ENCODE peak calls at places on chromosomes 7 and 10, in eight cellular contexts. One of them, this sample, is unnamed.
A peak's percentile ranks its signal among the peaks of the same experiment; 100 is the strongest.

GRCh38 chr10:30857803-30858202 is 173.9 kb downstream of the ZNF438 start:
- DNase-seq in ascending aorta: peak; percentile 84
- DNase-seq in HCT116: no peak
- DNase-seq in prostate gland: no peak
- DNase-seq in dorsolateral prefrontal cortex: no peak
- DNase-seq in gastrocnemius medialis: peak; percentile 83
- DNase-seq in stomach: no peak
- DNase-seq in fibroblast of lung: peak; percentile 63
- DNase-seq in this sample: peak; percentile 5

GRCh38 chr7:92945840-92946239 is 109.5 kb upstream of the CDK6 start:
- DNase-seq in gastrocnemius medialis: no peak
- DNase-seq in fibroblast of lung: no peak
- DNase-seq in dorsolateral prefrontal cortex: no peak
- DNase-seq in stomach: no peak
- DNase-seq in prostate gland: no peak
- DNase-seq in ascending aorta: no peak
- DNase-seq in HCT116: no peak
- DNase-seq in this sample: no peak

GRCh38 chr10:102769375-102770107 is 25.8 kb downstream of the WBP1L start:
- DNase-seq in stomach: no peak
- DNase-seq in dorsolateral prefrontal cortex: no peak
- DNase-seq in gastrocnemius medialis: no peak
- DNase-seq in fibroblast of lung: no peak
- DNase-seq in prostate gland: peak; percentile 87
- DNase-seq in HCT116: no peak
- DNase-seq in ascending aorta: no peak
- DNase-seq in this sample: peak; percentile 97

GRCh38 chr10:84589526-84590205 is 261.3 kb downstream of the CCSER2 start:
- DNase-seq in HCT116: no peak
- DNase-seq in gastrocnemius medialis: no peak
- DNase-seq in fibroblast of lung: no peak
- DNase-seq in ascending aorta: no peak
- DNase-seq in dorsolateral prefrontal cortex: no peak
- DNase-seq in stomach: no peak
- DNase-seq in prostate gland: no peak
- DNase-seq in this sample: no peak

GRCh38 chr10:26555719-26556368 is 117.7 kb downstream of the APBB1IP start:
- DNase-seq in stomach: peak; percentile 69
- DNase-seq in dorsolateral prefrontal cortex: no peak
- DNase-seq in ascending aorta: peak; percentile 87
- DNase-seq in HCT116: no peak
- DNase-seq in gastrocnemius medialis: peak; percentile 68
- DNase-seq in prostate gland: peak; percentile 23
- DNase-seq in fibroblast of lung: peak; percentile 68
- DNase-seq in this sample: peak; percentile 62

GRCh38 chr7:17557305-17557704 is 258.9 kb downstream of the AHR start:
- DNase-seq in HCT116: no peak
- DNase-seq in fibroblast of lung: peak; percentile 87
- DNase-seq in gastrocnemius medialis: no peak
- DNase-seq in dorsolateral prefrontal cortex: no peak
- DNase-seq in ascending aorta: no peak
- DNase-seq in prostate gland: no peak
- DNase-seq in stomach: no peak
- DNase-seq in this sample: peak; percentile 88

GRCh38 chr10:59578741-59579140 is 130.9 kb downstream of the SLC16A9 start:
- DNase-seq in fibroblast of lung: no peak
- DNase-seq in HCT116: no peak
- DNase-seq in dorsolateral prefrontal cortex: no peak
- DNase-seq in stomach: no peak
- DNase-seq in prostate gland: no peak
- DNase-seq in gastrocnemius medialis: no peak
- DNase-seq in ascending aorta: no peak
- DNase-seq in this sample: no peak

GRCh38 chr10:28849821-28850220 is 172.5 kb downstream of the BAMBI start:
- DNase-seq in dorsolateral prefrontal cortex: no peak
- DNase-seq in fibroblast of lung: no peak
- DNase-seq in gastrocnemius medialis: no peak
- DNase-seq in prostate gland: no peak
- DNase-seq in HCT116: no peak
- DNase-seq in ascending aorta: no peak
- DNase-seq in stomach: no peak
- DNase-seq in this sample: no peak

GRCh38 chr10:30554443-30554831 is 75.1 kb downstream of the LYZL2 start:
- DNase-seq in prostate gland: no peak
- DNase-seq in HCT116: no peak
- DNase-seq in stomach: no peak
- DNase-seq in gastrocnemius medialis: no peak
- DNase-seq in dorsolateral prefrontal cortex: no peak
- DNase-seq in fibroblast of lung: no peak
- DNase-seq in ascending aorta: no peak
- DNase-seq in this sample: no peak

GRCh38 chr10:17425584-17426262 is 28.7 kb downstream of the ST8SIA6 start:
- DNase-seq in fibroblast of lung: no peak
- DNase-seq in prostate gland: no peak
- DNase-seq in dorsolateral prefrontal cortex: no peak
- DNase-seq in gastrocnemius medialis: no peak
- DNase-seq in stomach: no peak
- DNase-seq in HCT116: no peak
- DNase-seq in ascending aorta: no peak
- DNase-seq in this sample: no peak

GRCh38 chr10:102635377-102635776 is 8.9 kb upstream of the TRIM8 start:
- DNase-seq in HCT116: no peak
- DNase-seq in gastrocnemius medialis: no peak
- DNase-seq in stomach: no peak
- DNase-seq in dorsolateral prefrontal cortex: no peak
- DNase-seq in prostate gland: no peak
- DNase-seq in fibroblast of lung: no peak
- DNase-seq in ascending aorta: no peak
- DNase-seq in this sample: no peak

GRCh38 chr7:20064974-20065862 is 152.0 kb downstream of the MACC1 start:
- DNase-seq in prostate gland: no peak
- DNase-seq in gastrocnemius medialis: no peak
- DNase-seq in dorsolateral prefrontal cortex: no peak
- DNase-seq in HCT116: peak; percentile 18
- DNase-seq in ascending aorta: no peak
- DNase-seq in fibroblast of lung: peak; percentile 98
- DNase-seq in stomach: no peak
- DNase-seq in this sample: no peak

GRCh38 chr7:87599336-87599735 is 1.3 kb downstream of the ABCB1 start:
- DNase-seq in fibroblast of lung: peak; percentile 21
- DNase-seq in gastrocnemius medialis: no peak
- DNase-seq in HCT116: no peak
- DNase-seq in ascending aorta: no peak
- DNase-seq in dorsolateral prefrontal cortex: no peak
- DNase-seq in stomach: peak; percentile 28
- DNase-seq in prostate gland: no peak
- DNase-seq in this sample: no peak

GRCh38 chr10:124323145-124323725 is 95.5 kb downstream of the OAT start:
- DNase-seq in dorsolateral prefrontal cortex: no peak
- DNase-seq in gastrocnemius medialis: no peak
- DNase-seq in prostate gland: no peak
- DNase-seq in stomach: no peak
- DNase-seq in fibroblast of lung: no peak
- DNase-seq in HCT116: no peak
- DNase-seq in ascending aorta: no peak
- DNase-seq in this sample: peak; percentile 58

GRCh38 chr10:133474833-133475734 is 21.3 kb downstream of the SCART1 start:
- DNase-seq in prostate gland: no peak
- DNase-seq in ascending aorta: no peak
- DNase-seq in gastrocnemius medialis: no peak
- DNase-seq in stomach: no peak
- DNase-seq in dorsolateral prefrontal cortex: no peak
- DNase-seq in fibroblast of lung: no peak
- DNase-seq in HCT116: no peak
- DNase-seq in this sample: no peak

GRCh38 chr10:64795847-64796246 is 1274.6 kb downstream of the REEP3 start:
- DNase-seq in stomach: no peak
- DNase-seq in dorsolateral prefrontal cortex: no peak
- DNase-seq in ascending aorta: no peak
- DNase-seq in prostate gland: no peak
- DNase-seq in gastrocnemius medialis: no peak
- DNase-seq in fibroblast of lung: no peak
- DNase-seq in HCT116: no peak
- DNase-seq in this sample: no peak

GRCh38 chr7:74033372-74034311 is 5.7 kb downstream of the ELN start:
- DNase-seq in stomach: peak; percentile 62
- DNase-seq in dorsolateral prefrontal cortex: no peak
- DNase-seq in prostate gland: no peak
- DNase-seq in gastrocnemius medialis: no peak
- DNase-seq in HCT116: no peak
- DNase-seq in fibroblast of lung: peak; percentile 52
- DNase-seq in ascending aorta: peak; percentile 95
- DNase-seq in this sample: no peak

GRCh38 chr10:67385566-67385965 is 310.4 kb downstream of the CTNNA3 start:
- DNase-seq in gastrocnemius medialis: no peak
- DNase-seq in fibroblast of lung: no peak
- DNase-seq in prostate gland: no peak
- DNase-seq in HCT116: no peak
- DNase-seq in ascending aorta: no peak
- DNase-seq in stomach: no peak
- DNase-seq in dorsolateral prefrontal cortex: no peak
- DNase-seq in this sample: no peak

GRCh38 chr10:70906031-70906804 is 17.9 kb upstream of the PCBD1 start:
- DNase-seq in ascending aorta: no peak
- DNase-seq in prostate gland: no peak
- DNase-seq in HCT116: no peak
- DNase-seq in stomach: no peak
- DNase-seq in fibroblast of lung: no peak
- DNase-seq in dorsolateral prefrontal cortex: no peak
- DNase-seq in gastrocnemius medialis: no peak
- DNase-seq in this sample: no peak

GRCh38 chr10:70908426-70909296 is 20.3 kb upstream of the PCBD1 start:
- DNase-seq in stomach: no peak
- DNase-seq in HCT116: no peak
- DNase-seq in dorsolateral prefrontal cortex: no peak
- DNase-seq in gastrocnemius medialis: no peak
- DNase-seq in prostate gland: no peak
- DNase-seq in ascending aorta: no peak
- DNase-seq in fibroblast of lung: no peak
- DNase-seq in this sample: no peak

GRCh38 chr10:70907619-70908425 is 19.5 kb upstream of the PCBD1 start:
- DNase-seq in dorsolateral prefrontal cortex: peak; percentile 36
- DNase-seq in stomach: no peak
- DNase-seq in gastrocnemius medialis: no peak
- DNase-seq in ascending aorta: no peak
- DNase-seq in prostate gland: no peak
- DNase-seq in fibroblast of lung: no peak
- DNase-seq in HCT116: no peak
- DNase-seq in this sample: no peak

GRCh38 chr10:70905071-70906021 is 17.0 kb upstream of the PCBD1 start:
- DNase-seq in prostate gland: no peak
- DNase-seq in fibroblast of lung: no peak
- DNase-seq in dorsolateral prefrontal cortex: peak; percentile 39
- DNase-seq in ascending aorta: no peak
- DNase-seq in stomach: no peak
- DNase-seq in gastrocnemius medialis: no peak
- DNase-seq in HCT116: no peak
- DNase-seq in this sample: no peak

DNA sequence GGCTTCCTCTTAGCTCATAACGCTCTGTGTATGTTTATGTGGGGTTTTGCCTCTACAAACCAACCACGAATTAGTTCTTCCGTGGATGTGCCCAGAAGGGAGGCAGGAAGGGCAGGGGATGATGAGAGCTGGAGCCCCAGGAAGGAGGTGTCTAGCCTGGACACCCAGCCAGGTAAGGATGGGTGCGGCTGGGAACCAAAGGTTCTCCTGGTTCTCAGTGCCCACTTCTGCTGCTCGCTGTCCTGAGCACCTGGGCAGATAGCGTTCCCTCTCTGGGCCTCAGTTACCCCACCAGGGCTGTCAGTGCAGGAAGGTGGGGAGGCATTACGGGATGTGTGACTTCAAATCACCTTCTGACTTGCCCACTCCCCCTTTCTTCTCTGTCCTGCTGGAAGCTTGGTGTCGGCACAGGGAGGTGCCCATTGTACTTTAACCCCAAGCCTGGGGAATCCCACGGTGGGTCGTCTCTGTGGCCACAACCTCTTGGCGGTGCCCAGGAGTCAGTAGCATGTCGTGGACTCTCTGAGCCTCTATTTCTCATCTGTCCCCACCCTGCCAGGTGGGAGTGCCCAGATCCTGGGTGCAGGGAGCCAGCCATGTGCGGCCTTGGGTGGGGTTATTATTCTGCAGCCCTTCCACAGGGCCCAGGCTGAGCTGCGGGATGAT is 18.7 kb upstream of the PCBD1 start:
- DNase-seq in ascending aorta: no peak
- DNase-seq in HCT116: no peak
- DNase-seq in prostate gland: no peak
- DNase-seq in gastrocnemius medialis: no peak
- DNase-seq in stomach: no peak
- DNase-seq in dorsolateral prefrontal cortex: peak; percentile 31
- DNase-seq in fibroblast of lung: no peak
- DNase-seq in this sample: no peak
- H3K27me3 ChIP-seq in ascending aorta: no peaks in the 10 kb centered on the region
- H3K27me3 ChIP-seq in HCT116: no peaks in the 10 kb centered on the region
- H3K27me3 ChIP-seq in prostate gland: no peaks in the 10 kb centered on the region
- H3K27me3 ChIP-seq in gastrocnemius medialis: no peaks in the 10 kb centered on the region
- H3K27me3 ChIP-seq in stomach: no peaks in the 10 kb centered on the region
- H3K27me3 ChIP-seq in dorsolateral prefrontal cortex: no peaks in the 10 kb centered on the region
- H3K27me3 ChIP-seq in fibroblast of lung: peaks cover 8% of the 10 kb centered on the region
- H3K27me3 ChIP-seq in this sample: no peaks in the 10 kb centered on the region

GRCh38 chr7:114825423-114825951 is 96.4 kb upstream of the MDFIC start:
- DNase-seq in HCT116: no peak
- DNase-seq in prostate gland: no peak
- DNase-seq in ascending aorta: no peak
- DNase-seq in gastrocnemius medialis: no peak
- DNase-seq in stomach: no peak
- DNase-seq in fibroblast of lung: no peak
- DNase-seq in dorsolateral prefrontal cortex: no peak
- DNase-seq in this sample: no peak
- TF ChIP-seq CTCF in HCT116: peak; percentile 15
- TF ChIP-seq CTCF in prostate gland: no peak
- TF ChIP-seq CTCF in ascending aorta: no peak
- TF ChIP-seq CTCF in gastrocnemius medialis: no peak
- TF ChIP-seq CTCF in stomach: no peak
- TF ChIP-seq CTCF in fibroblast of lung: no peak
- TF ChIP-seq CTCF in dorsolateral prefrontal cortex: no peak
- TF ChIP-seq CTCF in this sample: no peak

DNA sequence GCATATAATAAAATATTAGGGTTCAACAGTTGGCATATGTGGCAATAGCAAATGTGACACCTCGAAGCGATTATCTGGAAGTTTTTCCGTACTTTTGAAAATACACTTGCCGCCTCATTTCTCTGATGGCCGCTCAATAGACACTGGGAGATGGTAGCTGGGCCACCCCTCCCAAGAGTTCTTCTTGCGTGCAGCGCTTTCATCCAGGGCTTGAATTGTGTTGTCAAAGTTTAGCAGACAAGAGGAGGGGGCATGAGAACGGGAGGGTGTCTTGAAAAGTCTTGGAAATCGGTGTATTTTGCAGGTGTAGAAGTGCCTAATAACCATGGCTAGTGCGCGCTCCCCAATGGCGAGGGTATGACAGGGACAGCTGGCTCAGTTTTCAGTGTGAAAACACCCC is 8.5 kb downstream of the PTF1A start:
- DNase-seq in dorsolateral prefrontal cortex: no peak
- DNase-seq in gastrocnemius medialis: no peak
- DNase-seq in stomach: no peak
- DNase-seq in HCT116: no peak
- DNase-seq in prostate gland: no peak
- DNase-seq in fibroblast of lung: no peak
- DNase-seq in ascending aorta: no peak
- DNase-seq in this sample: no peak
- H3K27me3 ChIP-seq in dorsolateral prefrontal cortex: peaks cover 84% of the 10 kb centered on the region
- H3K27me3 ChIP-seq in gastrocnemius medialis: peaks cover 59% of the 10 kb centered on the region
- H3K27me3 ChIP-seq in stomach: peaks cover 96% of the 10 kb centered on the region
- H3K27me3 ChIP-seq in HCT116: peaks cover 38% of the 10 kb centered on the region
- H3K27me3 ChIP-seq in prostate gland: peaks cover 48% of the 10 kb centered on the region
- H3K27me3 ChIP-seq in fibroblast of lung: peaks cover 14% of the 10 kb centered on the region
- H3K27me3 ChIP-seq in ascending aorta: no peaks in the 10 kb centered on the region
- H3K27me3 ChIP-seq in this sample: peaks cover 38% of the 10 kb centered on the region

GRCh38 chr7:155408657-155409586 is 49.0 kb upstream of the EN2 start:
- DNase-seq in fibroblast of lung: no peak
- DNase-seq in gastrocnemius medialis: no peak
- DNase-seq in prostate gland: no peak
- DNase-seq in HCT116: no peak
- DNase-seq in dorsolateral prefrontal cortex: no peak
- DNase-seq in stomach: no peak
- DNase-seq in ascending aorta: no peak
- DNase-seq in this sample: no peak
- TF ChIP-seq CTCF in fibroblast of lung: no peak
- TF ChIP-seq CTCF in gastrocnemius medialis: no peak
- TF ChIP-seq CTCF in prostate gland: no peak
- TF ChIP-seq CTCF in HCT116: no peak
- TF ChIP-seq CTCF in dorsolateral prefrontal cortex: no peak
- TF ChIP-seq CTCF in stomach: no peak
- TF ChIP-seq CTCF in ascending aorta: no peak
- TF ChIP-seq CTCF in this sample: no peak